ENCODE peak calls at places on chromosomes 13 and 19, in seven cellular contexts. T is neural progenitor cell, S is IMR-90, C is H1, L is heart left ventricle, I is Peyer's patch, W is thoracic aorta. P is an unnamed sample.

GRCh38 chr13:35882722-35883497 is 248.3 kb downstream of the DCLK1 start:
- DNase-seq in T (no peak), W (no peak), I (no peak), L (no peak), S (peak), C (no peak), P (no peak)

GRCh38 chr13:63287926-63288325 is 1872.3 kb upstream of the PCDH20 start:
- DNase-seq in S (no peak), T (no peak), L (no peak), I (no peak), C (no peak), W (no peak), P (no peak)

GRCh38 chr13:111906306-111906705 is 160.6 kb upstream of the SOX1 start:
- DNase-seq in L (no peak), T (no peak), C (peak), W (no peak), S (no peak), I (no peak), P (no peak)

GRCh38 chr19:55474269-55475265 is 1.9 kb upstream of the ZNF628 start:
- DNase-seq in L (no peak), I (no peak), C (no peak), W (no peak), S (no peak), T (peak), P (peak)

GRCh38 chr13:100443998-100444328 is 144.6 kb downstream of the GGACT start:
- DNase-seq in C (no peak), I (no peak), S (no peak), L (no peak), T (no peak), W (no peak), P (no peak)

GRCh38 chr19:54077334-54077733 is 3.8 kb downstream of the TARM1 start:
- DNase-seq in W (no peak), S (no peak), T (no peak), C (no peak), I (no peak), L (no peak), P (no peak)

GRCh38 chr13:86601351-86601750 is 802.1 kb upstream of the SLITRK6 start:
- DNase-seq in S (peak), C (no peak), W (no peak), T (no peak), I (no peak), L (no peak), P (no peak)

GRCh38 chr13:42574011-42574410 is at the start of gene TNFSF11:
- DNase-seq in L (no peak), S (no peak), I (no peak), T (peak), C (peak), W (no peak), P (no peak)

GRCh38 chr13:101915333-101915732 is 462.9 kb downstream of the ITGBL1 start:
- DNase-seq in S (no peak), I (no peak), C (no peak), W (no peak), T (peak), L (no peak), P (no peak)

GRCh38 chr13:59230484-59231264 is 933.1 kb downstream of the DIAPH3 start:
- DNase-seq in T (no peak), I (no peak), C (no peak), L (no peak), W (no peak), S (no peak), P (no peak)

GRCh38 chr13:101736551-101736950 is 284.1 kb downstream of the ITGBL1 start:
- DNase-seq in I (no peak), W (no peak), L (no peak), C (no peak), T (no peak), S (no peak), P (no peak)

DNA sequence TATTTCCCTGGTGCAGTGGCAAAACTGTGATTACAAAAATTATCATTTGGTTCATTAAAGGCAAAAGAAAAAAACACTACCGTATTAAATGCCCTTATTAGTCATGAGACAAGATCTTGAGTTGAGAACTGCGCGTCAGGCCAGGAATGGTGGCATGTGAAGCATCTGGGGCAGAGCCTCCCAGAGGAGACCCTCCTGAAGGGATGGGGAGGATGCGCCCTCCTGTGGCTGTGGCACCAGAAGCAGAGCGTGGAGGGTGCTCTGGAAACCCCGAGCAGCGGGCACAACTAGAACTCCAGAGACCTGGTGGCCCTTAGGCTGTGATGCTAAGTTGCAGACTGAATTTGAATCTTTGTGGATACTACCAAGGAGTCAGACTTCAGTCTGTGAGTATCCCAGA is 11.5 kb downstream of the CUL4A start:
- DNase-seq in L (peak), T (peak), S (no peak), C (no peak), I (no peak), W (no peak), P (no peak)
- TF ChIP-seq CTCF in L (peak), T (peak), S (peak), C (peak), I (no peak), W (no peak), P (no peak)

GRCh38 chr19:34316247-34316646 is 48.7 kb upstream of the GPI start:
- DNase-seq in W (no peak), C (no peak), L (no peak), I (no peak), T (no peak), S (no peak), P (no peak)

GRCh38 chr19:34319785-34320184 is 45.2 kb upstream of the GPI start:
- DNase-seq in L (no peak), W (peak), C (no peak), S (peak), I (no peak), T (no peak), P (no peak)

GRCh38 chr19:34316741-34317241 is 48.2 kb upstream of the GPI start:
- DNase-seq in L (no peak), C (no peak), I (peak), S (peak), T (no peak), W (no peak), P (no peak)

GRCh38 chr19:34319230-34319585 is 45.8 kb upstream of the GPI start:
- DNase-seq in T (no peak), L (no peak), C (no peak), S (no peak), I (no peak), W (no peak), P (no peak)

GRCh38 chr19:34317311-34317927 is 47.6 kb upstream of the GPI start:
- DNase-seq in L (peak), C (no peak), I (no peak), T (no peak), S (no peak), W (no peak), P (no peak)
- H3K27ac ChIP-seq in L (peak), C (no peak), I (peak), T (peak), S (no peak), W (peak), P (peak)

DNA sequence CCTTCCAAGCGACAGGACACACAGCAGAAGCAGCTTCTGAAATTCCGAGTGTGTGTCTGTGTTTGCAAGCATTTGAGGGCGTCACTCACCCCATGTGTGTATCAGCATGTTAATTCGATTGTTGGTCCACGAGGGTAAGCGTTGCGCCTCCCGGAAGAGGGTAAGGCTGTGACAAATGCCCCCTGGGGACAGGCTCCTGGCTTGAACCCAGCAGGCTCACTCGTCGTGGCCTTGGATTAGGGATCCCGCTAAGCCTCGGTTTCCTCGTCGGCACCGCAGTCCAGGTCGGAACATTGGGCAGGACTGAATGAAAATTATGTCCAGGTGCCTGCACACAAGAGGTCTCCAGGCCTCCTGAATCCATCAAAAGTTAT is 606 bp upstream of the STXBP2 start:
- DNase-seq in T (no peak), C (no peak), I (no peak), S (no peak), W (no peak), L (no peak), P (no peak)
- H3K4me3 ChIP-seq in T (peak), C (no peak), I (peak), S (no peak), W (peak), L (no peak), P (peak)

DNA sequence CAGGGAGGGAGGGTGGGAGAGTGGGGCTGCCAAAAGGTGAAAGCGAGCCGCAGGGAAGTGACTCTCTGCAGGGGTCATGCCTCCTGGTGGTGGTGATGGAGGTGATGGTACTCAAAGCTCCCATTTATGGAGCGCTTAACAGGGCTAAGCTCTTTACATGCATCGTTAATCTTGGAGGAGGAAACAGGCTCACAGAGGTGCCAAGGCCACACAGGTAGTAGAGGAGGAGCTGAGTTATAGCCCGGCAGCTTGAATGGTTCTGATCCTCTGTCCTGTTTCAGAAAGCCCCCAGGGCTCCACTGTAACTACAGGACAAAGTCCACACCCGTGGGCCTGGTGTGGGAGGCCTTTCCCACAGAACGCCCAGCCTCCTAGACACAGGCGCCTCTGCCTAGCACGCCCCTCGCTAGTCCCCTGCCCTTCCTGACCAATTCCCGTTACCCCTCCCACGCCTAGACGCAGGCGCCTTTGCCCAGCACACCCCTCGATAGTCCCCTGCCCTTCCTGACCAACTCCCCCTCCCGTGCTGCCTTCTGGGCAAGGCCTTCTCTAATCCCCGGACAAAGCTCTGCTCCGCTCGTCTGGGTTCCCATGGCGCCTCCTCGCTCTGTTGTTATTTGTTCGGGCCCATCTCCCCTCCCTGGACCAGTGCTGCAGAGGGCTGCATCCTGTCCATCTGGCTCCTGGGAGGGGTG is 10.8 kb downstream of the PPP1R37 start:
- DNase-seq in C (no peak), W (no peak), L (peak), T (peak), I (no peak), S (no peak), P (no peak)
- TF ChIP-seq CTCF in C (no peak), W (no peak), L (no peak), T (peak), I (no peak), S (no peak), P (no peak)

GRCh38 chr19:24033308-24033961 is 53.6 kb upstream of the ZNF254 start:
- DNase-seq in S (peak), W (peak), L (peak), C (peak), I (peak), T (peak), P (peak)
- H3K27ac ChIP-seq in S (peak), W (peak), L (peak), C (peak), I (peak), T (peak), P (peak)